ENCODE peak calls at places on chromosomes 7 and 10, in eight cellular contexts. O, W, J, G, Y, V, B and Z are unnamed samples.

GRCh38 chr10:67115972-67116371 is 190.1 kb downstream of the LRRTM3 start:
- DNase-seq in O (no peak), W (no peak), J (no peak), G (no peak), Y (no peak), V (no peak), B (no peak), Z (no peak)

GRCh38 chr10:47366731-47367460 is 17.2 kb downstream of the ZNF488 start:
- DNase-seq in O (no peak), W (peak), J (no peak), G (no peak), Y (no peak), V (no peak), B (no peak), Z (no peak)

GRCh38 chr10:110725809-110726641 is 81.9 kb downstream of the RBM20 start:
- DNase-seq in O (no peak), W (no peak), J (no peak), G (no peak), Y (peak), V (no peak), B (no peak), Z (no peak)

GRCh38 chr7:119925890-119926289 is 347.1 kb upstream of the KCND2 start:
- DNase-seq in O (no peak), W (no peak), J (no peak), G (no peak), Y (no peak), V (no peak), B (no peak), Z (no peak)

GRCh38 chr7:43513236-43513635 is 69.7 kb upstream of the STK17A start:
- DNase-seq in O (no peak), W (no peak), J (peak), G (no peak), Y (no peak), V (no peak), B (no peak), Z (no peak)

GRCh38 chr7:19900118-19900517 is 126.7 kb upstream of the TMEM196 start:
- DNase-seq in O (no peak), W (no peak), J (no peak), G (no peak), Y (no peak), V (no peak), B (no peak), Z (no peak)

GRCh38 chr10:6396652-6397051 is 183.4 kb downstream of the PRKCQ start:
- DNase-seq in O (no peak), W (no peak), J (no peak), G (no peak), Y (peak), V (no peak), B (peak), Z (peak)

GRCh38 chr10:83522881-83523386 is 616.4 kb upstream of the GHITM start:
- DNase-seq in O (no peak), W (no peak), J (no peak), G (no peak), Y (no peak), V (peak), B (peak), Z (no peak)

GRCh38 chr10:86798636-86799035 is 42.2 kb downstream of the BMPR1A start:
- DNase-seq in O (no peak), W (no peak), J (no peak), G (no peak), Y (peak), V (no peak), B (peak), Z (no peak)

GRCh38 chr7:77284005-77284404 is 84.4 kb upstream of the FGL2 start:
- DNase-seq in O (no peak), W (no peak), J (no peak), G (no peak), Y (no peak), V (no peak), B (no peak), Z (no peak)

GRCh38 chr7:16930958-16931357 is 49.2 kb upstream of the AGR3 start:
- DNase-seq in O (no peak), W (no peak), J (no peak), G (no peak), Y (no peak), V (no peak), B (no peak), Z (no peak)

GRCh38 chr7:5143935-5144903 is 45.8 kb upstream of the WIPI2 start:
- DNase-seq in O (peak), W (peak), J (no peak), G (no peak), Y (peak), V (no peak), B (no peak), Z (no peak)